ENCODE peak calls at places on chromosomes 4 and X, in four cellular contexts. K, X, D and R are unnamed samples.

GRCh38 chrX:48800574-48801280 is 1.1 kb upstream of the HDAC6 start:
- DNase-seq in D (no peak), X (no peak), K (no peak), R (no peak)

GRCh38 chr4:59945716-59946115 is 1254.4 kb upstream of the ADGRL3 start:
- DNase-seq in D (no peak), X (no peak), K (no peak), R (no peak)

GRCh38 chr4:1400861-1401408 is 5.3 kb downstream of the NKX1-1 start:
- DNase-seq in D (no peak), X (no peak), K (no peak), R (peak; percentile 30)

GRCh38 chr4:3303445-3303824 is 10.6 kb downstream of the RGS12 start:
- DNase-seq in X (no peak), K (no peak), D (no peak), R (no peak)

GRCh38 chr4:8346838-8347605 is 77.5 kb downstream of the HTRA3 start:
- DNase-seq in K (no peak), D (no peak), X (no peak), R (peak; percentile 62)

GRCh38 chr4:64158648-64159326 is 250.5 kb downstream of the TECRL start:
- DNase-seq in X (peak; percentile 10), K (peak; percentile 59), D (peak; percentile 19), R (peak; percentile 28)

GRCh38 chrX:9955506-9955905 is 11.7 kb upstream of the CLDN34 start:
- DNase-seq in X (no peak), D (no peak), K (no peak), R (no peak)

GRCh38 chr4:7487464-7487863 is 52.7 kb upstream of the PSAPL1 start:
- DNase-seq in K (no peak), D (no peak), X (no peak), R (peak; percentile 47)

GRCh38 chr4:91936301-91936700 is 367.5 kb upstream of the GRID2 start:
- DNase-seq in D (no peak), K (no peak), X (no peak), R (no peak)

GRCh38 chr4:174503079-174503724 is 19.1 kb downstream of the HPGD start:
- DNase-seq in D (no peak), X (no peak), K (no peak), R (no peak)

GRCh38 chr4:53744446-53745160 is 153.3 kb upstream of the LNX1 start:
- DNase-seq in D (no peak), X (no peak), K (peak; percentile 2), R (peak; percentile 19)

GRCh38 chr4:139564502-139564901 is 8.5 kb upstream of the SETD7 start:
- DNase-seq in X (no peak), D (no peak), K (no peak), R (no peak)

GRCh38 chr4:24805566-24805965 is 10.2 kb downstream of the SOD3 start:
- DNase-seq in X (no peak), K (no peak), D (no peak), R (no peak)

GRCh38 chrX:132426695-132427281 is 62.0 kb downstream of the MBNL3 start:
- DNase-seq in K (no peak), X (no peak), D (no peak), R (no peak)

GRCh38 chr4:25956260-25956659 is 42.2 kb downstream of the SMIM20 start:
- DNase-seq in K (no peak), D (no peak), X (no peak), R (peak; percentile 84)

GRCh38 chr4:73816814-73817213 is 19.7 kb upstream of the CXCL6 start:
- DNase-seq in K (no peak), X (no peak), D (no peak), R (no peak)

GRCh38 chr4:101031971-101032370 is 315.4 kb downstream of the PPP3CA start:
- DNase-seq in X (no peak), K (no peak), D (no peak), R (no peak)

GRCh38 chr4:150235795-150236385 is 157.6 kb downstream of the DCLK2 start:
- DNase-seq in D (no peak), K (no peak), X (no peak), R (no peak)

DNA sequence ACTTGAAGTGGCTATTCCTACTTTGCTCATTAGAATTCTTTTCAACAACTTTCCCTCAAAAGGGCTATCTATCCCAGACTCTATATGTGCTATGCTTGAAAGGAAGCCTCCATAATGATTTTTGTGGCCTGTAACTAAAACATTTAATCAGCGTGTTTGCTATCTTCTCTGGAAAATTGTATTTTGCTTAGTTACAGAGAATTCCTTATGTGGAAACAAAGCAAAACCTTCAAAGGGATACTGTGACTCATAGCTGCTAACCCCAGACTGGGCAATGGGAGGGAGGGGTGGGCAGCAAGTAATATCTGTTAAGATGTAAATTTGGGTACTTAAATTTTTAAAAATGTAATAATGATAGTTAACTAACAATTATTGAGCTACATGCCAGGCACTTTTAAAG is 3.7 kb downstream of the SLC25A14 start:
- DNase-seq in K (no peak), D (no peak), X (no peak), R (no peak)
- TF ChIP-seq CHD2 in K (no peak), D (no peak), X (no peak), R (no peak)

GRCh38 chr4:127783971-127784519 is 1.9 kb downstream of the HSPA4L start:
- DNase-seq in X (no peak), D (no peak), K (peak; percentile 9), R (no peak)
- H3K4me3 ChIP-seq in X (peak overlapping the region; percentile 83), D (peak overlapping the region; percentile 96), K (peak overlapping the region; percentile 69), R (no peak overlapping the region)

GRCh38 chrX:100647739-100648138 is 3.7 kb downstream of the SRPX2 start:
- DNase-seq in D (no peak), K (peak; percentile 60), X (no peak), R (no peak)

GRCh38 chrX:100650841-100651240 is 6.8 kb downstream of the SRPX2 start:
- DNase-seq in X (no peak), D (no peak), K (no peak), R (no peak)

GRCh38 chrX:100652266-100652665 is 8.3 kb downstream of the SRPX2 start:
- DNase-seq in X (no peak), D (no peak), K (no peak), R (no peak)

GRCh38 chrX:100648601-100649417 is 4.8 kb downstream of the SRPX2 start:
- DNase-seq in K (peak; percentile 60), D (no peak), X (no peak), R (no peak)

DNA sequence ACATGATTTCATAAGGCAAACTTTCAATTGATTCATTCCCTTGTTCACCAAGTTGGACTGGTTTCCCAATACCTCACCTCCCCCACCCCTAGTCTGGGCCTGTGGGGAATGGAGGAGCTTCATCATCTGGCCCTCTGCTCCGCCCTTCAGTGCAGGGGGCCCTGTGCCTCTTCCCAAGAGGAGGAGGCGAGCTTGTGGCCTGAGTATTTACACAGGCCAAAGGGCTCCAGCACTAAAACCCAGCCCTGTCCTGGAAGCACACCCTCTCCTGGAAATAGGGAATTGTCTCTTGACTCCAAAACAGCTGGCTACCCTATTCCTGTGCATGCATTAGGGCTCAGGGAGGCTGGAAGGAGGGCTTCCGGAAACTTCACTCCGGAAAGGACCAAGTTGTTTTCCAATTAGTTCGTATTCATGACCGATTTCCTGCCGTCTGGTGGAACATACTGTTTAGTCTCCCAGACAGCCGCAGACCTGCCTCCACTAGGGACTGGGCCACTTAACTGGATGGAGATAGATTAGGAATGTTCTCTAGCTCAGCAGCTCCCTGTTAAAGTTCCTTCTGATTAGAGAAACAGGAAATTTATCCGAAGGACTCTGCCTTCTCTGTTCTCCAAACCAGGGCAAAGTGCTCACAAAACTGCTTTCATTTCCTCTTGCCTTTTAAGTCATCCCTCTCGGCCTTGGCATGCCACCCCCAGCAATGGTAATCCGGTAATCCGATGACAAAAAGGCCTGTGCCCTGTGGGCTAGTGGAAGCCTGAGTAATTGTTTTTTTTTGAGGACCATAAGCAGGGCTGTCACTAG is 5.8 kb downstream of the SRPX2 start:
- DNase-seq in D (no peak), K (peak; percentile 90), X (no peak), R (no peak)
- TF ChIP-seq CHD2 in D (no peak), K (no peak), X (no peak), R (no peak)

GRCh38 chr4:41471126-41471665 is 66.8 kb upstream of the LIMCH1 start:
- DNase-seq in D (no peak), K (no peak), X (no peak), R (no peak)
- H3K4me3 ChIP-seq in D (no peak overlapping the region), K (no peak overlapping the region), X (no peak overlapping the region), R (no peak overlapping the region)

GRCh38 chr4:6327220-6327917 is 57.7 kb downstream of the WFS1 start:
- DNase-seq in X (peak; percentile 49), D (no peak), K (peak; percentile 60), R (peak; percentile 94)
- TF ChIP-seq CHD2 in X (no peak), D (no peak), K (no peak), R (no peak)

DNA sequence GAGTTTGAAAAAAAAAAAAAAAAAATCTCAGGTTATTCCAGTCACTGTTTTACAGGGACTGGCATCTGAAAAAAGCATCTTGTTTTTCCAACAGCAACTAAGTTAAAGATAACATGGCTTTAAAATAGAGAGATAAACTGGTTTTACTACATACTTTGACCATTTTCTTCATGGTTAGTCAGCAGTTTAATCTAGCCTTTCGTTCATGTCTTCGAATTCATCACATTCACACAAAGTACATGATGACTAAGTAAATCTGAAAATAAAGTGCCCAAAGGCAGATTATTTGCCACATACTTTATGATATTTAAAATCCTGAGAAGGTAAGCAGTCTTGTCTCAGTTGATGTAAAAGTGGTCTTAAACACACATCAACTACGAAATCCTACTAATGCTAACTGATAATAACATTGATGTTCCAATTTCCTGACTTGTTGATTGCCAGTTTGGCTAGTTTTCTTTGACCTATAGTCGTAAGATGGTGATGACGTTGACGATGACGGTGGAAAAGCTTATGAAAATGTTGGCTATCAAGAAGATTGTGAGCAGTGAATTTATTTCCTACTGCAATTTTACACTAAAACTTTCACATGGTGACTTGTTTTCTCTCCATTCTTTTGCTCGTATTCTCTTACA is 540.5 kb upstream of the BOD1L1 start:
- DNase-seq in D (no peak), X (no peak), K (no peak), R (no peak)
- H3K4me3 ChIP-seq in D (no peak overlapping the region), X (no peak overlapping the region), K (no peak overlapping the region), R (no peak overlapping the region)